ENCODE peak calls at places on chromosomes 4 and X, in four cellular contexts. One of them, this sample, is unnamed.

GRCh38 chrX:45068555-45068954 is 132.1 kb downstream of the DIPK2B start:
- DNase-seq in H1: no peak
- DNase-seq in HepG2: no peak
- DNase-seq in GM12878: no peak
- DNase-seq in this sample: no peak

GRCh38 chrX:96579252-96579651 is 105.4 kb upstream of the DIAPH2 start:
- DNase-seq in H1: no peak
- DNase-seq in HepG2: no peak
- DNase-seq in GM12878: no peak
- DNase-seq in this sample: no peak

GRCh38 chr4:60201052-60201673 is 999.0 kb upstream of the ADGRL3 start:
- DNase-seq in H1: peak
- DNase-seq in HepG2: peak
- DNase-seq in GM12878: no peak
- DNase-seq in this sample: peak

GRCh38 chrX:79413009-79413408 is 45.9 kb upstream of the ITM2A start:
- DNase-seq in GM12878: no peak
- DNase-seq in H1: no peak
- DNase-seq in HepG2: peak
- DNase-seq in this sample: peak

GRCh38 chr4:3389879-3390840 is 51.6 kb upstream of the HGFAC start:
- DNase-seq in GM12878: no peak
- DNase-seq in H1: no peak
- DNase-seq in HepG2: no peak
- DNase-seq in this sample: no peak

GRCh38 chrX:153459976-153460375 is 10.4 kb downstream of the HAUS7 start:
- DNase-seq in HepG2: peak
- DNase-seq in H1: no peak
- DNase-seq in GM12878: no peak
- DNase-seq in this sample: no peak

GRCh38 chr4:7390906-7391636 is 43.7 kb downstream of the PSAPL1 start:
- DNase-seq in HepG2: no peak
- DNase-seq in H1: no peak
- DNase-seq in GM12878: no peak
- DNase-seq in this sample: no peak

GRCh38 chr4:145840162-145840768 is 98.4 kb downstream of the ZNF827 start:
- DNase-seq in HepG2: peak
- DNase-seq in GM12878: peak
- DNase-seq in H1: no peak
- DNase-seq in this sample: no peak

GRCh38 chr4:48337726-48338125 is 3.6 kb upstream of the SLAIN2 start:
- DNase-seq in H1: no peak
- DNase-seq in GM12878: no peak
- DNase-seq in HepG2: no peak
- DNase-seq in this sample: no peak

GRCh38 chr4:22385615-22386014 is 130.3 kb downstream of the ADGRA3 start:
- DNase-seq in GM12878: no peak
- DNase-seq in H1: no peak
- DNase-seq in HepG2: no peak
- DNase-seq in this sample: no peak

GRCh38 chr4:41507292-41507933 is 30.5 kb upstream of the LIMCH1 start:
- DNase-seq in GM12878: no peak
- DNase-seq in H1: no peak
- DNase-seq in HepG2: no peak
- DNase-seq in this sample: no peak

GRCh38 chr4:158166701-158167100 is 6.1 kb downstream of the GASK1B start:
- DNase-seq in H1: no peak
- DNase-seq in HepG2: no peak
- DNase-seq in GM12878: no peak
- DNase-seq in this sample: no peak

GRCh38 chrX:120559799-120560198 is 963 bp downstream of the CUL4B start:
- DNase-seq in H1: no peak
- DNase-seq in GM12878: no peak
- DNase-seq in HepG2: no peak
- DNase-seq in this sample: no peak

GRCh38 chr4:112708772-112709171 is 71.8 kb downstream of the LARP7 start:
- DNase-seq in H1: no peak
- DNase-seq in HepG2: no peak
- DNase-seq in GM12878: no peak
- DNase-seq in this sample: no peak

GRCh38 chr4:105496899-105497298 is 23.0 kb upstream of the PPA2 start:
- DNase-seq in GM12878: no peak
- DNase-seq in H1: no peak
- DNase-seq in HepG2: no peak
- DNase-seq in this sample: no peak

GRCh38 chrX:8738588-8739189 is 6.8 kb upstream of the ANOS1 start:
- DNase-seq in GM12878: no peak
- DNase-seq in H1: no peak
- DNase-seq in HepG2: peak
- DNase-seq in this sample: no peak

GRCh38 chrX:43643662-43644061 is 12.4 kb upstream of the MAOA start:
- DNase-seq in H1: no peak
- DNase-seq in HepG2: no peak
- DNase-seq in GM12878: no peak
- DNase-seq in this sample: no peak

GRCh38 chr4:53010320-53010719 is 148.2 kb downstream of the RASL11B start:
- DNase-seq in HepG2: no peak
- DNase-seq in H1: no peak
- DNase-seq in GM12878: no peak
- DNase-seq in this sample: no peak

GRCh38 chrX:17052210-17052609 is 105.8 kb downstream of the REPS2 start:
- DNase-seq in GM12878: no peak
- DNase-seq in HepG2: no peak
- DNase-seq in H1: no peak
- DNase-seq in this sample: no peak

GRCh38 chr4:111977419-111977965 is 167.8 kb upstream of the FAM241A start:
- DNase-seq in HepG2: no peak
- DNase-seq in H1: no peak
- DNase-seq in GM12878: no peak
- DNase-seq in this sample: no peak

GRCh38 chr4:71732066-71732465 is 51.8 kb downstream of the GC start:
- DNase-seq in HepG2: no peak
- DNase-seq in GM12878: no peak
- DNase-seq in H1: no peak
- DNase-seq in this sample: no peak

GRCh38 chrX:25878806-25879205 is 259.3 kb upstream of the MAGEB18 start:
- DNase-seq in GM12878: no peak
- DNase-seq in HepG2: no peak
- DNase-seq in H1: no peak
- DNase-seq in this sample: no peak

GRCh38 chr4:91113130-91113706 is 986.0 kb downstream of the CCSER1 start:
- DNase-seq in H1: no peak
- DNase-seq in HepG2: peak
- DNase-seq in GM12878: peak
- DNase-seq in this sample: peak

GRCh38 chr4:7973545-7973981 is 33.9 kb upstream of the AFAP1 start:
- DNase-seq in GM12878: no peak
- DNase-seq in H1: no peak
- DNase-seq in HepG2: no peak
- DNase-seq in this sample: no peak

GRCh38 chr4:53899544-53900274 is 164.7 kb downstream of the CHIC2 start:
- DNase-seq in H1: no peak
- DNase-seq in HepG2: no peak
- DNase-seq in GM12878: no peak
- DNase-seq in this sample: no peak

GRCh38 chrX:2351321-2351720 is 149.5 kb downstream of the DHRSX start:
- DNase-seq in H1: no peak
- DNase-seq in GM12878: no peak
- DNase-seq in HepG2: no peak
- DNase-seq in this sample: no peak

GRCh38 chr4:73679836-73680235 is 59.6 kb upstream of the RASSF6 start:
- DNase-seq in GM12878: no peak
- DNase-seq in H1: no peak
- DNase-seq in HepG2: no peak
- DNase-seq in this sample: no peak

GRCh38 chr4:10075158-10075863 is 41.3 kb downstream of the WDR1 start:
- DNase-seq in H1: no peak
- DNase-seq in GM12878: no peak
- DNase-seq in HepG2: no peak
- DNase-seq in this sample: no peak

GRCh38 chr4:151226004-151226932 is 50.7 kb upstream of the PRSS48 start:
- DNase-seq in HepG2: no peak
- DNase-seq in H1: no peak
- DNase-seq in GM12878: no peak
- DNase-seq in this sample: no peak

GRCh38 chr4:3766207-3766790 is at the start of gene ADRA2C:
- DNase-seq in HepG2: peak
- DNase-seq in GM12878: no peak
- DNase-seq in H1: no peak
- DNase-seq in this sample: no peak

GRCh38 chr4:184534511-184535391 is 60.4 kb upstream of the IRF2 start:
- DNase-seq in H1: no peak
- DNase-seq in HepG2: peak
- DNase-seq in GM12878: peak
- DNase-seq in this sample: no peak

GRCh38 chr4:146643812-146644401 is 5.2 kb downstream of the POU4F2 start:
- DNase-seq in HepG2: peak
- DNase-seq in H1: no peak
- DNase-seq in GM12878: no peak
- DNase-seq in this sample: no peak

GRCh38 chrX:119971184-119971583 is 27.6 kb upstream of the NKAP start:
- DNase-seq in HepG2: no peak
- DNase-seq in GM12878: no peak
- DNase-seq in H1: no peak
- DNase-seq in this sample: no peak

GRCh38 chr4:139857021-139857420 is 191.4 kb downstream of the MGST2 start:
- DNase-seq in H1: no peak
- DNase-seq in HepG2: peak
- DNase-seq in GM12878: no peak
- DNase-seq in this sample: no peak

GRCh38 chrX:46758163-46758955 is 559 bp downstream of the SLC9A7 start:
- DNase-seq in H1: no peak
- DNase-seq in HepG2: no peak
- DNase-seq in GM12878: no peak
- DNase-seq in this sample: no peak

GRCh38 chr4:52911684-52912294 is 49.7 kb downstream of the RASL11B start:
- DNase-seq in HepG2: peak
- DNase-seq in H1: peak
- DNase-seq in GM12878: peak
- DNase-seq in this sample: peak

GRCh38 chr4:176054942-176055341 is 10.7 kb upstream of the WDR17 start:
- DNase-seq in HepG2: no peak
- DNase-seq in H1: no peak
- DNase-seq in GM12878: no peak
- DNase-seq in this sample: no peak

GRCh38 chr4:24470681-24471622 is 113.4 kb downstream of the DHX15 start:
- DNase-seq in H1: no peak
- DNase-seq in HepG2: no peak
- DNase-seq in GM12878: no peak
- DNase-seq in this sample: no peak
- TF ChIP-seq SUZ12 in H1: no peak
- TF ChIP-seq SUZ12 in HepG2: no peak
- TF ChIP-seq SUZ12 in GM12878: no peak
- TF ChIP-seq SUZ12 in this sample: no peak

GRCh38 chrX:70554948-70555347 is 110.3 kb downstream of the DLG3 start:
- DNase-seq in H1: no peak
- DNase-seq in HepG2: no peak
- DNase-seq in GM12878: no peak
- DNase-seq in this sample: no peak

GRCh38 chrX:70554081-70554480 is 109.4 kb downstream of the DLG3 start:
- DNase-seq in GM12878: no peak
- DNase-seq in H1: no peak
- DNase-seq in HepG2: peak
- DNase-seq in this sample: no peak

GRCh38 chrX:70552174-70552704 is 107.6 kb downstream of the DLG3 start:
- DNase-seq in H1: no peak
- DNase-seq in HepG2: no peak
- DNase-seq in GM12878: no peak
- DNase-seq in this sample: no peak

GRCh38 chrX:70554523-70554922 is 109.9 kb downstream of the DLG3 start:
- DNase-seq in HepG2: no peak
- DNase-seq in H1: no peak
- DNase-seq in GM12878: no peak
- DNase-seq in this sample: no peak

DNA sequence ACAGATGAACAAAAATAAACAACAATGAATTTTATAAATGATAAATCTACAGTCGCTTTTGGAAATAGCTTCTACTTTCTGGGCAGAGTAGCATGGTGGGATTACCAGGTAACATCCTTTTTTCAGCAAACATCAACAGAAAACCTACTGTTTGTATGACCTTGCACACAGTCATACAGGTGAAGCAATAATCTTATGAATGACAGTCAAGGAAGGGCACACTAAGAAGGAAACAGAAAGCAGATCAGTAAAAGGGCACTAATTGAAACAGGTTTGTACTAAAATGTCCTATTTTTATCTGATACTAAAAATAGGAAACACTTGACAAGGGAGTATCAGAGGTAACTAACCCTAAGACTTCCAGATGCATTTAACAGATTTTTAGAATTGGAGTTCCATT is 108.9 kb downstream of the DLG3 start:
- DNase-seq in GM12878: no peak
- DNase-seq in HepG2: peak
- DNase-seq in H1: no peak
- DNase-seq in this sample: no peak
- TF ChIP-seq ZNF274 in GM12878: no peak
- TF ChIP-seq ZNF274 in HepG2: no peak
- TF ChIP-seq ZNF274 in H1: no peak
- TF ChIP-seq ZNF274 in this sample: no peak

GRCh38 chr4:186957952-186958555 is 234.4 kb upstream of the FAT1 start:
- DNase-seq in HepG2: no peak
- DNase-seq in H1: no peak
- DNase-seq in GM12878: no peak
- DNase-seq in this sample: no peak
- TF ChIP-seq SUZ12 in HepG2: no peak
- TF ChIP-seq SUZ12 in H1: no peak
- TF ChIP-seq SUZ12 in GM12878: no peak
- TF ChIP-seq SUZ12 in this sample: no peak

GRCh38 chrX:140440891-140441290 is 64.0 kb downstream of the SOX3 start:
- DNase-seq in H1: no peak
- DNase-seq in HepG2: no peak
- DNase-seq in GM12878: no peak
- DNase-seq in this sample: no peak
- TF ChIP-seq ZNF274 in H1: no peak
- TF ChIP-seq ZNF274 in HepG2: no peak
- TF ChIP-seq ZNF274 in GM12878: no peak
- TF ChIP-seq ZNF274 in this sample: no peak

This sample was measured in NT2/D1.